ENCODE peak calls at places on chromosomes 3 and 15, in four cellular contexts. Q is mammary epithelial cell, K is heart left ventricle, E is RWPE2. W is an unnamed sample.

GRCh38 chr15:52651868-52652267 is 27.3 kb downstream of the ATOSA start:
- DNase-seq in Q (peak; percentile 85), K (peak; percentile 69), E (peak; percentile 85), W (peak; percentile 92)

GRCh38 chr3:38579551-38580449 is 69.7 kb downstream of the SCN5A start:
- DNase-seq in Q (no peak), K (peak; percentile 85), E (no peak), W (no peak)

GRCh38 chr15:74403590-74403919 is 30.2 kb downstream of the SEMA7A start:
- DNase-seq in Q (no peak), K (no peak), E (no peak), W (no peak)

GRCh38 chr15:22811640-22812039 is 25.2 kb downstream of the NIPA1 start:
- DNase-seq in Q (no peak), K (no peak), E (peak; percentile 49), W (no peak)

GRCh38 chr3:57281710-57282109 is 10.8 kb downstream of the ASB14 start:
- DNase-seq in Q (peak; percentile 31), K (no peak), E (no peak), W (no peak)

GRCh38 chr3:150890320-150890719 is 14.9 kb downstream of the MINDY4B start:
- DNase-seq in Q (no peak), K (no peak), E (no peak), W (no peak)

GRCh38 chr15:82554857-82555256 is 14.6 kb upstream of the RPS17 start:
- DNase-seq in Q (no peak), K (no peak), E (no peak), W (no peak)

GRCh38 chr15:83283813-83284562 is 476 bp downstream of the BNC1 start:
- DNase-seq in Q (peak; percentile 54), K (no peak), E (no peak), W (no peak)

GRCh38 chr15:49270541-49271421 is 100.7 kb downstream of the GALK2 start:
- DNase-seq in Q (no peak), K (no peak), E (no peak), W (no peak)

GRCh38 chr3:197558000-197558399 is 2.2 kb upstream of the BDH1 start:
- DNase-seq in Q (no peak), K (no peak), E (no peak), W (no peak)

GRCh38 chr15:101179341-101180153 is 72.3 kb downstream of the CHSY1 start:
- DNase-seq in Q (peak; percentile 18), K (no peak), E (no peak), W (no peak)

GRCh38 chr3:171972965-171973364 is 66.4 kb upstream of the FNDC3B start:
- DNase-seq in Q (no peak), K (no peak), E (no peak), W (no peak)

GRCh38 chr3:119551525-119552063 is 7.8 kb downstream of the CD80 start:
- DNase-seq in Q (no peak), K (no peak), E (no peak), W (no peak)

GRCh38 chr15:94455297-94455696 is 223.9 kb downstream of the MCTP2 start:
- DNase-seq in Q (no peak), K (no peak), E (no peak), W (no peak)

GRCh38 chr15:80743189-80743833 is 35.9 kb upstream of the CEMIP start:
- DNase-seq in Q (no peak), K (no peak), E (no peak), W (no peak)
- H3K27ac ChIP-seq in Q (no peak overlapping the region), K (no peak overlapping the region), E (peak overlapping the region; percentile 1), W (peak overlapping the region; percentile 31)

GRCh38 chr3:43736558-43736995 is 45.8 kb downstream of the ABHD5 start:
- DNase-seq in Q (no peak), K (no peak), E (no peak), W (peak; percentile 77)
- H3K4me3 ChIP-seq in Q (no peak overlapping the region), K (no peak overlapping the region), E (no peak overlapping the region), W (no peak overlapping the region)

DNA sequence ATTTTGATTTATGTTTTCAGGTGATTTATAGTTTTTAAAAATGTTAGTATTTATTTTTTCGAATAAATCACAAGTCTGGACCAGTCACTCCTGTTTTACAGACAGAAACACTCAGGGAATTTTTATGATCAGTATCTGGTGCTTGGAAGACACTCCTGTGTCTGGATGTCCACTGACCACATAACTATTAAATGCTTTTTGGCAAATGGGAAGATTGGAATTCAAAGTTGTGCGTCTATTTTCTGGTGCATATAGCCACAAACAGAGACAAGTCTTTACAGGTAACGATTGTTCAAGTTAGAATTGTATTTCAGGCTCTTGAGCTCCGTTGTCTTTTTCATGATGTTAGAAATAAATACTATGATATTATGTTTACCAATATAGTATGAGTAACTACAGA is 12.2 kb downstream of the CP start:
- DNase-seq in Q (peak; percentile 24), K (no peak), E (no peak), W (no peak)
- H3K27ac ChIP-seq in Q (no peak overlapping the region), K (no peak overlapping the region), E (no peak overlapping the region), W (no peak overlapping the region)

GRCh38 chr3:186784820-186785516 is 1.6 kb downstream of the EIF4A2 start:
- DNase-seq in Q (no peak), K (no peak), E (no peak), W (no peak)

GRCh38 chr3:186788482-186789370 is 5.3 kb downstream of the EIF4A2 start:
- DNase-seq in Q (no peak), K (no peak), E (no peak), W (no peak)

GRCh38 chr3:186787642-186788481 is 4.5 kb downstream of the EIF4A2 start:
- DNase-seq in Q (no peak), K (no peak), E (no peak), W (no peak)

GRCh38 chr3:186785517-186786018 is 2.2 kb downstream of the EIF4A2 start:
- DNase-seq in Q (no peak), K (no peak), E (no peak), W (no peak)

DNA sequence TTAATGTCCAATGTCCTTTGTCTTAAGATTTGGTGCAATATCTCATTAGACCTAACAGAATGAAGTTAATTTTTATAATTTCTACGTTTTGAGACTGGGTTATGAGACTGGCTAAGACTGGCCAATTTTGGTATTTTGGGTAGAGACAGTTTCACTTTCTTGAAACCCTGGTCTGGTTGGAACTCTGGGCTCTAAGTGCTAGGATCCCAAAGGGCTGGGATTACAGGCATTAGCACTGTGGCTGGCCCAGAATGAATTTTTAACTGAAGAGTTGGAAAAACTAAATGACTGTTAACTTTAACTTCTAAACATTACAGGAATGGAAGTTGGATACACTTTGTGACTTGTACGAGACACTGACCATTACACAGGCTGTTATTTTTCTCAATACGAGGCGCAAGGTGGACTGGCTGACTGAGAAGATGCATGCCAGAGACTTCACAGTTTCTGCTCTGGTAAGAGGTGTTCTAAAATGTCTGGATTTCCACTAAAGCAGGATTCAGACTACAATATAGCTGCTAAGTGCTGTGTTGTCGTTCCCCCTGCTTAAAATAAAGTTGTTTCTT is 3.5 kb downstream of the EIF4A2 start:
- DNase-seq in Q (no peak), K (no peak), E (no peak), W (no peak)
- H3K4me3 ChIP-seq in Q (peak overlapping the region; percentile 77), K (no peak overlapping the region), E (no peak overlapping the region), W (peak overlapping the region; percentile 100)

DNA sequence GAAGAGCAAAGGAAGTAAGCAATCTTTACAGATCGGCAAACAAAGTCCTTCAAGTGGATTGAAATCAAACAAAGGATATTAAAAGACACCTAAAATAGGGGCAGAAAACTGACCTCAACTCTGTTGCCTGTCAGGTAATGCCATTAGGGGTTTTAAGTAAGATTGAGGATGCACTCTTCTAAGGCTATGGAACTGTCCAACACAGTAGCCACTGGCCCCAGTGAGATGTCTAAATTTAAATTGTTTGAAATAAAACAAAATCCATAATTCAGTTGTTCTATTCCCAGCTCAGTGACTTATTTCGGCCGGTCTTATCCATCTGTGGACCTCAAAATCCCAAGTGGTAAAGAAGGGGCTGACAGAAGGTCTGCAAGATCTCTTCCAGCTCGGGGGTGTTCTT is 49.5 kb upstream of the LMCD1 start:
- DNase-seq in Q (no peak), K (no peak), E (no peak), W (no peak)
- H3K27ac ChIP-seq in Q (no peak overlapping the region), K (no peak overlapping the region), E (no peak overlapping the region), W (no peak overlapping the region)

DNA sequence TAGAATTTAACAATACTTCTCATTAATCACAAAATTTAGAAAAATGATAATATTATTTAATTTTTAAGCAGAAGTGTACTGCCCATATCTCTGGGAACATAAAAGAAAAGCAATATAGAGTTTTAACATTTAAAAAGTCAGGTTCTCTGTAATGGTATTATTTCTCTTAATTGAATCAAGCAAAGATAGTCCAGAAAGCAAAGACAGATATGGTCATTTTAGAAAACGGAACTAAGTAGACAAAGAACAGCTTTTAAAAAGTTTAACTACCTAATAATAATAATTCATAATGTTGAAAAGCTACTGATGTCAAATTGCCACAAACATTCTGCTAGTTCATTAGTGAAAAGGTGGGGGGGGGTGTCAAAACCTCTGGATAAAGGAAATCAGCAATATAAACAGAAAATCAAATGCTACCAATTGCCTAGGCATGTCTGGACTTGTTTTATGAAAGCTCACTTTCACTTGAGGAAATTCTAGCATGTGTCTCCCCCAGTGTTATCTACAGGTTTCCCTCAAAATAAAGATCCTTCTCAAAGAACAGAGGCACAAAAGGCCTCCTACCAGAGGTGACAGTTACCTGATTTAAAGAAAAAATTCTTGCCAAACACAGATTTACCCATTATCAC is 1.7 kb downstream of the ZMAT3 start:
- DNase-seq in Q (peak; percentile 61), K (no peak), E (no peak), W (no peak)
- H3K4me3 ChIP-seq in Q (peak overlapping the region; percentile 75), K (peak overlapping the region; percentile 89), E (peak overlapping the region; percentile 77), W (peak overlapping the region; percentile 90)

GRCh38 chr3:99891610-99892285 is 74.1 kb downstream of the CMSS1 start:
- DNase-seq in Q (no peak), K (no peak), E (no peak), W (no peak)

GRCh38 chr3:99895706-99896441 is 78.2 kb downstream of the CMSS1 start:
- DNase-seq in Q (peak; percentile 80), K (no peak), E (no peak), W (peak; percentile 62)

GRCh38 chr3:99892332-99892731 is 74.7 kb downstream of the CMSS1 start:
- DNase-seq in Q (no peak), K (no peak), E (no peak), W (no peak)

GRCh38 chr3:99896482-99896881 is 78.8 kb downstream of the CMSS1 start:
- DNase-seq in Q (no peak), K (no peak), E (no peak), W (no peak)

GRCh38 chr3:99895106-99895705 is 77.5 kb downstream of the CMSS1 start:
- DNase-seq in Q (no peak), K (no peak), E (no peak), W (no peak)
- H3K27ac ChIP-seq in Q (peak overlapping the region; percentile 93), K (no peak overlapping the region), E (peak overlapping the region; percentile 81), W (no peak overlapping the region)

GRCh38 chr15:80492409-80492808 is 88.2 kb downstream of the ARNT2 start:
- DNase-seq in Q (no peak), K (no peak), E (no peak), W (no peak)
- H3K4me3 ChIP-seq in Q (no peak overlapping the region), K (no peak overlapping the region), E (no peak overlapping the region), W (no peak overlapping the region)

DNA sequence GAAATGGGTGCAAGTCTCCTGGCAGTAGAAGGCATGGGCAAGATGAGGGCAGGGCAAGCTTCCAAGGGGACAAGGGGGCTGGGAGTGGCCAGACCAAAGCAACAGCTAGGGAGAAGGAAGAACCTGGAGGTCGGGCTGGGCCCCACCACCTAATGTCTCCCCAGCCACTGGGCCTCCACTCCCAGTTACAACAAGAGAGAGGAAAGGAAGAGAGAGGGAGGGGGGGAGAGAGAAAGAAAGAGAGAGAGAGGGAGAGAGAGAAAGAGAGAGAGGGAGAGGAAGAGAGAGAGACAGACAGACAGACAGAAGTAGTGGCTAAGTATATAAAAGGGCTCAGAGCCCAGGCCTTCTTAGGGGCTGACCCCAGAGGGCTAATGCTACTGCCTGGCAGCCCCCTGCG is 6.9 kb downstream of the DUSP7 start:
- DNase-seq in Q (no peak), K (no peak), E (no peak), W (no peak)
- H3K27ac ChIP-seq in Q (peak overlapping the region; percentile 35), K (peak overlapping the region; percentile 25), E (peak overlapping the region; percentile 99), W (peak overlapping the region; percentile 68)

GRCh38 chr15:67783303-67783702 is 42.0 kb upstream of the SKOR1 start:
- DNase-seq in Q (no peak), K (no peak), E (no peak), W (no peak)
- H3K4me3 ChIP-seq in Q (no peak overlapping the region), K (no peak overlapping the region), E (no peak overlapping the region), W (no peak overlapping the region)

W was measured in AG04450.